ENCODE peak calls at places on chromosomes 7 and 10, in five cellular contexts. One of them, this sample, is unnamed.

GRCh38 chr7:5428470-5429252 is 5.0 kb upstream of the TNRC18 start:
- DNase-seq in SK-N-SH: peak
- DNase-seq in ovary: peak
- DNase-seq in A549: no peak
- DNase-seq in tibial nerve: peak
- DNase-seq in this sample: peak

GRCh38 chr7:35729061-35729783 is 34.3 kb upstream of the HERPUD2 start:
- DNase-seq in ovary: no peak
- DNase-seq in tibial nerve: no peak
- DNase-seq in A549: no peak
- DNase-seq in SK-N-SH: no peak
- DNase-seq in this sample: no peak

GRCh38 chr10:75395171-75395954 is 6.2 kb downstream of the ZNF503 start:
- DNase-seq in ovary: peak
- DNase-seq in A549: peak
- DNase-seq in tibial nerve: no peak
- DNase-seq in SK-N-SH: peak
- DNase-seq in this sample: no peak

GRCh38 chr7:100364480-100364879 is 6.6 kb downstream of the PILRB start:
- DNase-seq in tibial nerve: no peak
- DNase-seq in ovary: no peak
- DNase-seq in SK-N-SH: no peak
- DNase-seq in A549: no peak
- DNase-seq in this sample: no peak

GRCh38 chr7:100719523-100720319 is 547 bp upstream of the EPO start:
- DNase-seq in ovary: no peak
- DNase-seq in SK-N-SH: no peak
- DNase-seq in tibial nerve: no peak
- DNase-seq in A549: peak
- DNase-seq in this sample: no peak

GRCh38 chr10:108410231-108410630 is 1245.7 kb upstream of the SORCS1 start:
- DNase-seq in A549: no peak
- DNase-seq in SK-N-SH: no peak
- DNase-seq in ovary: no peak
- DNase-seq in tibial nerve: no peak
- DNase-seq in this sample: no peak

GRCh38 chr7:151814400-151814914 is 62.5 kb downstream of the PRKAG2 start:
- DNase-seq in A549: no peak
- DNase-seq in SK-N-SH: no peak
- DNase-seq in tibial nerve: no peak
- DNase-seq in ovary: no peak
- DNase-seq in this sample: no peak

GRCh38 chr7:13749026-13749425 is 240.4 kb downstream of the ETV1 start:
- DNase-seq in ovary: no peak
- DNase-seq in tibial nerve: no peak
- DNase-seq in A549: no peak
- DNase-seq in SK-N-SH: no peak
- DNase-seq in this sample: no peak

GRCh38 chr7:34756025-34756437 is 98.0 kb downstream of the NPSR1 start:
- DNase-seq in tibial nerve: no peak
- DNase-seq in A549: no peak
- DNase-seq in SK-N-SH: no peak
- DNase-seq in ovary: no peak
- DNase-seq in this sample: no peak

GRCh38 chr10:31728698-31729224 is 199.9 kb downstream of the ARHGAP12 start:
- DNase-seq in tibial nerve: no peak
- DNase-seq in SK-N-SH: no peak
- DNase-seq in ovary: no peak
- DNase-seq in A549: no peak
- DNase-seq in this sample: no peak

GRCh38 chr10:5618042-5618441 is 48.4 kb downstream of the ASB13 start:
- DNase-seq in A549: no peak
- DNase-seq in SK-N-SH: no peak
- DNase-seq in ovary: no peak
- DNase-seq in tibial nerve: no peak
- DNase-seq in this sample: no peak

GRCh38 chr7:127652333-127653248 is 597 bp downstream of the SND1 start:
- DNase-seq in A549: peak
- DNase-seq in ovary: no peak
- DNase-seq in SK-N-SH: no peak
- DNase-seq in tibial nerve: no peak
- DNase-seq in this sample: no peak

GRCh38 chr7:42932861-42933591 is 850 bp downstream of the MRPL32 start:
- DNase-seq in A549: no peak
- DNase-seq in ovary: no peak
- DNase-seq in SK-N-SH: peak
- DNase-seq in tibial nerve: no peak
- DNase-seq in this sample: no peak

GRCh38 chr10:5744849-5745248 is 60.2 kb downstream of the TASOR2 start:
- DNase-seq in A549: no peak
- DNase-seq in ovary: no peak
- DNase-seq in tibial nerve: no peak
- DNase-seq in SK-N-SH: no peak
- DNase-seq in this sample: no peak

GRCh38 chr10:90286941-90287340 is 570.9 kb downstream of the HTR7 start:
- DNase-seq in ovary: no peak
- DNase-seq in A549: no peak
- DNase-seq in SK-N-SH: no peak
- DNase-seq in tibial nerve: no peak
- DNase-seq in this sample: no peak

GRCh38 chr7:132381742-132382472 is 194.4 kb downstream of the PLXNA4 start:
- DNase-seq in tibial nerve: no peak
- DNase-seq in A549: no peak
- DNase-seq in ovary: no peak
- DNase-seq in SK-N-SH: peak
- DNase-seq in this sample: no peak

GRCh38 chr10:102394801-102395676 is 466 bp upstream of the NFKB2 start:
- DNase-seq in ovary: peak
- DNase-seq in SK-N-SH: peak
- DNase-seq in tibial nerve: peak
- DNase-seq in A549: peak
- DNase-seq in this sample: peak

GRCh38 chr7:140476698-140477261 is 2.5 kb downstream of the MKRN1 start:
- DNase-seq in A549: no peak
- DNase-seq in ovary: no peak
- DNase-seq in tibial nerve: no peak
- DNase-seq in SK-N-SH: no peak
- DNase-seq in this sample: no peak

GRCh38 chr10:2873769-2874168 is 193.6 kb upstream of the PFKP start:
- DNase-seq in SK-N-SH: no peak
- DNase-seq in A549: no peak
- DNase-seq in tibial nerve: no peak
- DNase-seq in ovary: no peak
- DNase-seq in this sample: no peak

GRCh38 chr10:69802424-69803161 is 887 bp downstream of the COL13A1 start:
- DNase-seq in ovary: no peak
- DNase-seq in SK-N-SH: peak
- DNase-seq in tibial nerve: no peak
- DNase-seq in A549: peak
- DNase-seq in this sample: no peak

GRCh38 chr7:8435120-8435519 is 1.7 kb downstream of the NXPH1 start:
- DNase-seq in ovary: no peak
- DNase-seq in tibial nerve: no peak
- DNase-seq in A549: no peak
- DNase-seq in SK-N-SH: no peak
- DNase-seq in this sample: no peak

GRCh38 chr7:130822642-130823041 is 88.6 kb upstream of the KLF14 start:
- DNase-seq in ovary: no peak
- DNase-seq in tibial nerve: no peak
- DNase-seq in A549: no peak
- DNase-seq in SK-N-SH: no peak
- DNase-seq in this sample: no peak

GRCh38 chr10:69847458-69847857 is 45.8 kb downstream of the COL13A1 start:
- DNase-seq in ovary: no peak
- DNase-seq in A549: no peak
- DNase-seq in SK-N-SH: no peak
- DNase-seq in tibial nerve: no peak
- DNase-seq in this sample: no peak

GRCh38 chr10:47266602-47267001 is 33.4 kb upstream of the GDF10 start:
- DNase-seq in A549: no peak
- DNase-seq in tibial nerve: no peak
- DNase-seq in ovary: no peak
- DNase-seq in SK-N-SH: no peak
- DNase-seq in this sample: peak

GRCh38 chr10:114648368-114648767 is 9.7 kb downstream of the ABLIM1 start:
- DNase-seq in SK-N-SH: no peak
- DNase-seq in A549: peak
- DNase-seq in tibial nerve: no peak
- DNase-seq in ovary: no peak
- DNase-seq in this sample: no peak

GRCh38 chr7:114852275-114852674 is 69.6 kb upstream of the MDFIC start:
- DNase-seq in ovary: no peak
- DNase-seq in tibial nerve: no peak
- DNase-seq in A549: no peak
- DNase-seq in SK-N-SH: no peak
- DNase-seq in this sample: no peak

GRCh38 chr10:101301111-101301731 is 52.7 kb upstream of the BTRC start:
- DNase-seq in tibial nerve: no peak
- DNase-seq in SK-N-SH: no peak
- DNase-seq in A549: peak
- DNase-seq in ovary: no peak
- DNase-seq in this sample: no peak

GRCh38 chr10:69360485-69361302 is 56.0 kb downstream of the TACR2 start:
- DNase-seq in A549: peak
- DNase-seq in ovary: peak
- DNase-seq in SK-N-SH: no peak
- DNase-seq in tibial nerve: peak
- DNase-seq in this sample: peak

GRCh38 chr7:151248191-151249033 is at the start of gene SMARCD3:
- DNase-seq in ovary: peak
- DNase-seq in tibial nerve: no peak
- DNase-seq in A549: peak
- DNase-seq in SK-N-SH: peak
- DNase-seq in this sample: peak

GRCh38 chr10:84563868-84564267 is 235.5 kb downstream of the CCSER2 start:
- DNase-seq in ovary: no peak
- DNase-seq in tibial nerve: no peak
- DNase-seq in SK-N-SH: no peak
- DNase-seq in A549: no peak
- DNase-seq in this sample: no peak

GRCh38 chr7:30775992-30776391 is 4.8 kb downstream of the MINDY4 start:
- DNase-seq in SK-N-SH: no peak
- DNase-seq in ovary: no peak
- DNase-seq in A549: no peak
- DNase-seq in tibial nerve: no peak
- DNase-seq in this sample: no peak

GRCh38 chr7:32039000-32039756 is 31.0 kb downstream of the PDE1C start:
- DNase-seq in A549: peak
- DNase-seq in SK-N-SH: no peak
- DNase-seq in ovary: no peak
- DNase-seq in tibial nerve: no peak
- DNase-seq in this sample: no peak

GRCh38 chr7:153530441-153530840 is 521.8 kb upstream of the DPP6 start:
- DNase-seq in A549: no peak
- DNase-seq in SK-N-SH: no peak
- DNase-seq in tibial nerve: no peak
- DNase-seq in ovary: no peak
- DNase-seq in this sample: no peak

GRCh38 chr7:27920281-27920946 is 180.5 kb downstream of the TAX1BP1 start:
- DNase-seq in SK-N-SH: no peak
- DNase-seq in A549: no peak
- DNase-seq in tibial nerve: no peak
- DNase-seq in ovary: no peak
- DNase-seq in this sample: no peak

GRCh38 chr7:80087051-80087767 is 47.4 kb upstream of the GNAI1 start:
- DNase-seq in ovary: no peak
- DNase-seq in tibial nerve: no peak
- DNase-seq in A549: no peak
- DNase-seq in SK-N-SH: no peak
- DNase-seq in this sample: no peak

GRCh38 chr7:112019932-112020331 is 186.3 kb downstream of the DOCK4 start:
- DNase-seq in ovary: no peak
- DNase-seq in A549: no peak
- DNase-seq in SK-N-SH: no peak
- DNase-seq in tibial nerve: no peak
- DNase-seq in this sample: no peak

GRCh38 chr7:154680894-154681659 is 321.8 kb downstream of the PAXIP1 start:
- DNase-seq in SK-N-SH: no peak
- DNase-seq in A549: no peak
- DNase-seq in tibial nerve: no peak
- DNase-seq in ovary: no peak
- DNase-seq in this sample: no peak

GRCh38 chr7:76356823-76357222 is 2.0 kb downstream of the YWHAG start:
- DNase-seq in A549: peak
- DNase-seq in SK-N-SH: peak
- DNase-seq in ovary: no peak
- DNase-seq in tibial nerve: no peak
- DNase-seq in this sample: peak

DNA sequence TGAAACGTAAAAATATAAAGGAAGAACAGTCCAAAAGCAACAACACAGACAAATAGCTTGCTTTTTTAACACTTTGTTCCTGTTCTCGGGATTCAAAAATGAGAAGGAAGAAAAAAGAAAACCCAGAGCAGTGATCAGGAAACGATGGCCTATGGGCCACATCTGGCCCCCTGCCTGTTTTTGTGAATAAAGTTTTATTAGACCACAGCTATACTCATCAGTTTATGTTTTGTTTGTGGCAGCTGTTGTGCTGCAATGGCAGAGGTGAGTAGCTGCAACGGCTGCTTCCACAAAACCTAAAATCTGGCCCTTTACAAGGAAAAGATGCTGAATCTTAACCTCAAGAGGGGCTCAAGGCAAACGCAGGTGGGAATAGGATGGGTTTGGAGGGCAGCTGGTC is 96.4 kb downstream of the CCDC3 start:
- DNase-seq in ovary: no peak
- DNase-seq in tibial nerve: no peak
- DNase-seq in A549: no peak
- DNase-seq in SK-N-SH: no peak
- DNase-seq in this sample: no peak
- H3K4me3 ChIP-seq in ovary: no peak
- H3K4me3 ChIP-seq in tibial nerve: no peak
- H3K4me3 ChIP-seq in A549: no peak
- H3K4me3 ChIP-seq in SK-N-SH: no peak
- H3K4me3 ChIP-seq in this sample: no peak

GRCh38 chr7:74099031-74099430 is 15.4 kb downstream of the LIMK1 start:
- DNase-seq in SK-N-SH: no peak
- DNase-seq in ovary: no peak
- DNase-seq in A549: no peak
- DNase-seq in tibial nerve: no peak
- DNase-seq in this sample: no peak
- TF ChIP-seq EP300 in SK-N-SH: no peak
- TF ChIP-seq EP300 in ovary: no peak
- TF ChIP-seq EP300 in A549: no peak
- TF ChIP-seq EP300 in tibial nerve: no peak
- TF ChIP-seq EP300 in this sample: no peak

GRCh38 chr7:12692035-12692434 is 4.6 kb downstream of the ARL4A start:
- DNase-seq in tibial nerve: no peak
- DNase-seq in SK-N-SH: no peak
- DNase-seq in A549: no peak
- DNase-seq in ovary: no peak
- DNase-seq in this sample: no peak
- H3K4me3 ChIP-seq in tibial nerve: no peak
- H3K4me3 ChIP-seq in SK-N-SH: no peak
- H3K4me3 ChIP-seq in A549: no peak
- H3K4me3 ChIP-seq in ovary: no peak
- H3K4me3 ChIP-seq in this sample: no peak

GRCh38 chr10:124642076-124642710 is 102.0 kb downstream of the FAM53B start:
- DNase-seq in tibial nerve: no peak
- DNase-seq in SK-N-SH: no peak
- DNase-seq in ovary: no peak
- DNase-seq in A549: no peak
- DNase-seq in this sample: peak
- TF ChIP-seq EP300 in tibial nerve: no peak
- TF ChIP-seq EP300 in SK-N-SH: no peak
- TF ChIP-seq EP300 in ovary: no peak
- TF ChIP-seq EP300 in A549: no peak
- TF ChIP-seq EP300 in this sample: no peak

This sample was measured in sigmoid colon.